ENCODE peak calls at places on chromosomes 1 and 21, in seven cellular contexts. K is uterus; S is CD8-positive, alpha-beta T cell; W is hepatocyte; D is adrenal gland; Z is transverse colon; V is body of pancreas. Q is an unnamed sample.

GRCh38 chr1:200802042-200802441 is 63.3 kb downstream of the CAMSAP2 start:
- DNase-seq in K (no peak), S (no peak), W (no peak), D (no peak), Z (no peak), V (no peak), Q (no peak)

GRCh38 chr1:25796807-25797458 is 3.1 kb upstream of the SELENON start:
- DNase-seq in K (peak; percentile 85), S (peak; percentile 89), W (peak; percentile 91), D (peak; percentile 93), Z (peak; percentile 90), V (peak; percentile 93), Q (peak; percentile 92)

GRCh38 chr1:117710710-117711109 is 104.9 kb downstream of the TENT5C start:
- DNase-seq in K (no peak), S (no peak), W (no peak), D (no peak), Z (no peak), V (no peak), Q (no peak)

GRCh38 chr1:54409156-54410142 is 3.3 kb upstream of the SSBP3 start:
- DNase-seq in K (no peak), S (no peak), W (no peak), D (no peak), Z (peak; percentile 68), V (no peak), Q (peak; percentile 77)

GRCh38 chr21:35086357-35086756 is 37.3 kb upstream of the RUNX1 start:
- DNase-seq in K (no peak), S (no peak), W (no peak), D (no peak), Z (no peak), V (no peak), Q (no peak)

GRCh38 chr1:200226268-200226968 is 183.4 kb downstream of the ZNF281 start:
- DNase-seq in K (no peak), S (no peak), W (no peak), D (no peak), Z (no peak), V (no peak), Q (no peak)

GRCh38 chr1:18466676-18467075 is 14.1 kb upstream of the KLHDC7A start:
- DNase-seq in K (no peak), S (no peak), W (no peak), D (no peak), Z (no peak), V (no peak), Q (no peak)

GRCh38 chr1:50332941-50333594 is 90.2 kb downstream of the DMRTA2 start:
- DNase-seq in K (peak; percentile 37), S (peak; percentile 33), W (peak; percentile 84), D (peak; percentile 47), Z (peak; percentile 78), V (peak; percentile 52), Q (peak; percentile 71)

GRCh38 chr1:182784556-182785171 is 4.9 kb upstream of the NPL start:
- DNase-seq in K (no peak), S (peak; percentile 16), W (peak; percentile 82), D (peak; percentile 43), Z (no peak), V (no peak), Q (peak; percentile 70)

GRCh38 chr21:28832013-28832714 is 160.5 kb downstream of the LTN1 start:
- DNase-seq in K (no peak), S (no peak), W (no peak), D (no peak), Z (no peak), V (no peak), Q (no peak)

GRCh38 chr1:55252942-55253589 is 37.9 kb upstream of the USP24 start:
- DNase-seq in K (no peak), S (no peak), W (no peak), D (peak; percentile 33), Z (no peak), V (peak; percentile 55), Q (no peak)

GRCh38 chr1:93845554-93846150 is 33.4 kb downstream of the DNTTIP2 start:
- DNase-seq in K (no peak), S (peak; percentile 47), W (peak; percentile 73), D (no peak), Z (peak; percentile 11), V (peak; percentile 14), Q (peak; percentile 17)

GRCh38 chr1:93848352-93848883 is 30.6 kb downstream of the DNTTIP2 start:
- DNase-seq in K (no peak), S (no peak), W (no peak), D (no peak), Z (no peak), V (no peak), Q (no peak)

GRCh38 chr1:93846151-93846928 is 32.7 kb downstream of the DNTTIP2 start:
- DNase-seq in K (peak; percentile 86), S (peak; percentile 82), W (peak; percentile 93), D (peak; percentile 91), Z (peak; percentile 91), V (peak; percentile 89), Q (peak; percentile 94)

GRCh38 chr1:93847811-93848288 is 31.2 kb downstream of the DNTTIP2 start:
- DNase-seq in K (peak; percentile 72), S (peak; percentile 75), W (peak; percentile 77), D (peak; percentile 74), Z (peak; percentile 73), V (peak; percentile 66), Q (peak; percentile 81)

GRCh38 chr1:93846929-93847810 is 31.8 kb downstream of the DNTTIP2 start:
- DNase-seq in K (peak; percentile 89), S (peak; percentile 91), W (peak; percentile 95), D (peak; percentile 91), Z (peak; percentile 92), V (peak; percentile 91), Q (peak; percentile 93)
- TF ChIP-seq CTCF in K (no peak), S (no peak), W (no peak), D (no peak), Z (no peak), V (no peak), Q (no peak)

GRCh38 chr1:35560256-35561225 is 2.9 kb downstream of the NCDN start:
- DNase-seq in K (peak; percentile 44), S (no peak), W (no peak), D (peak; percentile 79), Z (peak; percentile 39), V (peak; percentile 77), Q (no peak)
- H3K4me1 ChIP-seq in K (peaks cover 15% of the 10 kb centered on the region), S (peaks cover 19% of the 10 kb centered on the region), W (peaks cover 4% of the 10 kb centered on the region), D (peaks cover 12% of the 10 kb centered on the region), Z (peaks cover 24% of the 10 kb centered on the region), V (peaks cover 45% of the 10 kb centered on the region), Q (peaks cover 19% of the 10 kb centered on the region)

DNA sequence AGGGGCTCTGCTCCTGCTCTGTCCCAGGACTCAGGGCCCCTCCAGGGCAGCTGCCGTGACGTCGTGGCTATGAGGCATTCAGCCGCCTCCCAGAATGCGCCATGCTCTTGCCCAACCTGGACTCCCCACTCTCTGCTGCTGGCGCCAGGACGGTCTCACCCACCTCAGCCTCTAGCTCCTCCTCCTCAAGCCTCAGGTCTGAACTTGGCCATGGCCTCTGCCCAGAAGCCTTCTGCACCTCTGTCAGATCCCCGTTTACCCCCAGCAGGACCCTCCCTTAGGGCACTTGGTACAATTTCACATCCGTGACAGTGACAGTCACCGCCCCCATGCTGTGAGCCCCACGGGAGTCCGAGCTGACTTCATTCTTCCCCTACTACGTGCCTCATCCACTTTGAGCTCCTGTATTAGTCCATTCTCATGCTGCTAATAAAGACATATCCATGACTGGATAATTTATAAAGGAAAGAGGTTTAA is 4.9 kb downstream of the CSTB start:
- DNase-seq in K (no peak), S (no peak), W (no peak), D (no peak), Z (no peak), V (no peak), Q (no peak)
- H3K4me3 ChIP-seq in K (no peak overlapping the region), S (no peak overlapping the region), W (no peak overlapping the region), D (no peak overlapping the region), Z (no peak overlapping the region), V (no peak overlapping the region), Q (no peak overlapping the region)

DNA sequence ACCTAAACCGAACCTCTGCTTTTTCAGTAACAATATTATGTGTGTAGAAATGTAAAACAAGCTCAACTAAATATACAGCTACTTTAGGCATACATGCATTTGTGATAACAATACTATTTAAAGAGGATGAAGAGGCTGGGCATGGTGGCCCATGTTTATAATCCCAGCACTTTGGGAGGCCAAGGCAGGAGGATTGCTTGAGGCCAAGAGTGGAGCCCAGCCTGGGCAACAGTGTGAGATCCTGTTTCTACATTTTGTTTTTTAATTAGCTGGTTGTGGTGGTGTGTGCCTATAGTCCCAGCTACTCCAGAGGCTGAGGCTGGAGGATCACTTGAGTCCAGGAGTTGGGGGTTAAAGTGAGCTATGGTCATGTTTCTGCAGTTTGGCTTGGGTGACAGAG is 73.6 kb upstream of the LYPLAL1 start:
- DNase-seq in K (no peak), S (no peak), W (no peak), D (no peak), Z (no peak), V (no peak), Q (no peak)
- TF ChIP-seq CTCF in K (no peak), S (no peak), W (no peak), D (no peak), Z (no peak), V (no peak), Q (no peak)

GRCh38 chr1:8169364-8170058 is 143.4 kb upstream of the ERRFI1 start:
- DNase-seq in K (peak; percentile 50), S (peak; percentile 41), W (peak; percentile 95), D (peak; percentile 63), Z (peak; percentile 67), V (peak; percentile 70), Q (peak; percentile 84)
- H3K4me1 ChIP-seq in K (peaks cover 8% of the 10 kb centered on the region), S (peaks cover 33% of the 10 kb centered on the region), W (peaks cover 14% of the 10 kb centered on the region), D (no peaks in the 10 kb centered on the region), Z (peaks cover 30% of the 10 kb centered on the region), V (peaks cover 57% of the 10 kb centered on the region), Q (peaks cover 14% of the 10 kb centered on the region)

GRCh38 chr1:1111516-1112236 is 4.2 kb downstream of the C1orf159 start:
- DNase-seq in K (no peak), S (no peak), W (no peak), D (no peak), Z (peak; percentile 8), V (no peak), Q (no peak)

GRCh38 chr1:1112237-1112985 is 3.5 kb downstream of the C1orf159 start:
- DNase-seq in K (no peak), S (no peak), W (no peak), D (no peak), Z (peak; percentile 7), V (no peak), Q (peak; percentile 25)

GRCh38 chr1:1110561-1110971 is 5.3 kb downstream of the C1orf159 start:
- DNase-seq in K (no peak), S (no peak), W (no peak), D (no peak), Z (peak; percentile 6), V (no peak), Q (peak; percentile 62)

GRCh38 chr1:1106510-1107221 is 9.2 kb downstream of the C1orf159 start:
- DNase-seq in K (no peak), S (no peak), W (no peak), D (no peak), Z (peak; percentile 6), V (no peak), Q (peak; percentile 30)

GRCh38 chr1:1109743-1110142 is 6.1 kb downstream of the C1orf159 start:
- DNase-seq in K (no peak), S (no peak), W (no peak), D (no peak), Z (peak; percentile 89), V (no peak), Q (peak; percentile 88)
- H3K4me3 ChIP-seq in K (no peak overlapping the region), S (no peak overlapping the region), W (no peak overlapping the region), D (no peak overlapping the region), Z (no peak overlapping the region), V (no peak overlapping the region), Q (no peak overlapping the region)

GRCh38 chr21:23694396-23694795 is 1912.9 kb downstream of the MRPL39 start:
- DNase-seq in K (no peak), S (no peak), W (no peak), D (no peak), Z (no peak), V (no peak), Q (no peak)
- TF ChIP-seq CTCF in K (no peak), S (no peak), W (peak; percentile 10), D (no peak), Z (no peak), V (no peak), Q (no peak)

Q was measured in mucosa of descending colon.